ENCODE peak calls at places on chromosomes 6 and 20, in four cellular contexts. H, E, R and M are unnamed samples. For H3K9me1 and H3K4me1, the result is how much of the 10 kb centered on the place peaks cover.

GRCh38 chr6:120981835-120982234 is 352.4 kb downstream of the TBC1D32 start:
- DNase-seq in H (no peak), E (no peak), R (no peak), M (no peak)

GRCh38 chr20:571754-572331 is 28.3 kb upstream of the CSNK2A1 start:
- DNase-seq in H (no peak), E (no peak), R (peak), M (no peak)

GRCh38 chr6:44298055-44298803 is 14.9 kb downstream of the AARS2 start:
- DNase-seq in H (no peak), E (no peak), R (no peak), M (no peak)

GRCh38 chr6:109373762-109374161 is 8.5 kb downstream of the CD164 start:
- DNase-seq in H (no peak), E (no peak), R (no peak), M (no peak)

GRCh38 chr20:59232618-59233017 is 67.8 kb upstream of the EDN3 start:
- DNase-seq in H (peak), E (no peak), R (no peak), M (no peak)

GRCh38 chr20:1718604-1719384 is 61.2 kb upstream of the SIRPG start:
- DNase-seq in H (peak), E (no peak), R (no peak), M (peak)

GRCh38 chr6:129619579-129620233 is 90.3 kb downstream of the ARHGAP18 start:
- DNase-seq in H (no peak), E (no peak), R (no peak), M (no peak)

GRCh38 chr6:31037692-31038091 is 27.4 kb downstream of the MUC22 start:
- DNase-seq in H (peak), E (no peak), R (no peak), M (no peak)

GRCh38 chr20:46631212-46631869 is 19.9 kb downstream of the SLC13A3 start:
- DNase-seq in H (peak), E (no peak), R (no peak), M (no peak)

GRCh38 chr6:147099974-147100373 is 104.2 kb upstream of the STXBP5 start:
- DNase-seq in H (peak), E (peak), R (no peak), M (no peak)

GRCh38 chr6:116530436-116530835 is 15.0 kb downstream of the TRAPPC3L start:
- DNase-seq in H (peak), E (no peak), R (no peak), M (no peak)

GRCh38 chr6:116528800-116529199 is 16.7 kb downstream of the TRAPPC3L start:
- DNase-seq in H (peak), E (peak), R (no peak), M (no peak)

GRCh38 chr6:116531675-116532570 is 13.6 kb downstream of the TRAPPC3L start:
- DNase-seq in H (peak), E (peak), R (peak), M (no peak)

GRCh38 chr6:116528163-116528562 is 16.7 kb downstream of the CALHM5 start:
- DNase-seq in H (no peak), E (peak), R (no peak), M (no peak)

GRCh38 chr6:116529466-116529969 is 16.0 kb downstream of the TRAPPC3L start:
- DNase-seq in H (no peak), E (no peak), R (no peak), M (no peak)
- H3K9me1 ChIP-seq in H (under half), E (under half), R (under half), M (under half)

DNA sequence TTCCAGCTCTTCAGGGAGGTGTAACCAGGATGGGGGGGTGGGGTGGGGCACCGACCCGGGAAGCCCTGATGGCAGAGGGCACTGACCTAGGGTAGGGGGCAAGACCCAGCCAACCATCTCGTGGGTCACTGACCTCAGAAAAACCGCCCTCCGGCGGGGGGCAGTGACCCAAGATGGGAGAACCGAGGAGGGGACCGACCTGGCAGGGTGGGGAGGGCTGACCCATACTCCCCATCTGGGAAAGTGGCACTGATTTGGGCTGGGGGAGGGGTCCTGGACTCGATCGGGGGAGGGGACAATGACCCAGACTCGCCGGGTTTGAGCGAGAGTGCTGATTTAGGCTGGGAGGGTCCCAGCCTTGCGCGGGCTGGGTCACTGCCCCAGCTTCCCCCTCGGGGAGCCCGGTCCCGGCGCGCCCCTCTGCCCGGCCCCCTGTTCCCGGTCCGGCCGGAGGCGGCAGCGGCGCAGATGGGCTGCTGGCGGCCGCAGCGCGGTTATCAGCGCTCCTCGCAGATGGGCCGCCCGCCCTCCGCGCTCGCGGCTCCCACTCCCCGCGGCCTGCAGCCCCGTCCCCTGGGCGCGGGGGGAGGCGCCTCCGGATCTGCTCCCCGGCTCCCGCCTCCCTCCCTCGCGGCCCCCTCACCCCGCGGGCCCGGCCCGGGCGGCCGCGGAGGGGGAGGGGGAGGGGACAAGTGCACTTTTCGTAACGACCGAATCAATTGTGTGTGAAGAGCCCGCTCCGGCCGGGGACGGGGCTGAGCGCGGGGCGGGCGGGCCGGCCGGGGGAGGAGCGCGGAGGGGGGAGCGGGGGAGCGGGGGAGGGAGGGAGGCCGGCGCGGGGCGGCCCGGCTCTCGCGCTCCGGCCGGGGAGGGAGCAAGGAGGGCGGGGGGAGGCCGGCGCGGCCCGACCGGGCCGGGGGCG is 2.2 kb downstream of the NOL4L start:
- DNase-seq in H (no peak), E (no peak), R (peak), M (no peak)
- H3K4me3 ChIP-seq in H (peak), E (peak), R (peak), M (no peak)

GRCh38 chr20:61919239-61919638 is 146.4 kb downstream of the TAF4 start:
- DNase-seq in H (no peak), E (no peak), R (no peak), M (no peak)
- H3K4me1 ChIP-seq in H (under half), E (under half), R (under half), M (under half)

GRCh38 chr20:45336530-45337366 is 11.5 kb downstream of the SDC4 start:
- DNase-seq in H (peak), E (no peak), R (no peak), M (no peak)
- H3K9me1 ChIP-seq in H (under half), E (under half), R (under half), M (under half)

GRCh38 chr6:150230877-150231428 is 88.1 kb downstream of the PPP1R14C start:
- DNase-seq in H (no peak), E (no peak), R (no peak), M (no peak)
- H3K4me3 ChIP-seq in H (no peak), E (no peak), R (no peak), M (no peak)